ENCODE peak calls at places on chromosomes 1 and 21, in four cellular contexts. D is Panc1, O is K562, X is HCT116. S is an unnamed sample.

GRCh38 chr1:21331752-21332480 is 41.7 kb upstream of the ECE1 start:
- DNase-seq in D (no peak), X (no peak), O (no peak), S (no peak)

GRCh38 chr1:168469690-168470089 is 74.1 kb downstream of the XCL2 start:
- DNase-seq in D (no peak), O (peak; percentile 60), X (peak; percentile 56), S (no peak)

GRCh38 chr21:44969965-44970755 is 30.3 kb downstream of the SLX9 start:
- DNase-seq in O (no peak), D (no peak), X (no peak), S (no peak)

GRCh38 chr1:234755449-234755863 is 145.5 kb upstream of the IRF2BP2 start:
- DNase-seq in X (no peak), D (no peak), O (peak; percentile 27), S (no peak)

GRCh38 chr1:47848985-47849610 is 148.1 kb downstream of the TRABD2B start:
- DNase-seq in X (no peak), D (no peak), O (no peak), S (no peak)

GRCh38 chr1:54745864-54746263 is 18.5 kb downstream of the PARS2 start:
- DNase-seq in O (no peak), X (no peak), D (no peak), S (no peak)

GRCh38 chr1:183925947-183926346 is 111.6 kb downstream of the COLGALT2 start:
- DNase-seq in X (no peak), D (no peak), O (no peak), S (no peak)

GRCh38 chr1:224541901-224542610 is 74.1 kb upstream of the CNIH3 start:
- DNase-seq in D (no peak), O (no peak), X (no peak), S (no peak)

GRCh38 chr21:32317726-32318125 is 19.1 kb downstream of the MRAP start:
- DNase-seq in D (no peak), O (no peak), X (no peak), S (no peak)

GRCh38 chr1:155776414-155776813 is 80.6 kb downstream of the GON4L start:
- DNase-seq in O (no peak), D (no peak), X (no peak), S (no peak)

GRCh38 chr21:46035809-46036695 is 54.5 kb downstream of the COL6A1 start:
- DNase-seq in X (no peak), D (no peak), O (peak; percentile 7), S (no peak)

GRCh38 chr21:15735409-15735808 is 5.6 kb downstream of the USP25 start:
- DNase-seq in X (no peak), O (no peak), D (no peak), S (no peak)

GRCh38 chr21:17590443-17590842 is 22.3 kb downstream of the BTG3 start:
- DNase-seq in X (no peak), O (no peak), D (no peak), S (no peak)

GRCh38 chr1:195376190-195376589 is 1232.0 kb downstream of the KCNT2 start:
- DNase-seq in X (peak; percentile 1), D (no peak), O (no peak), S (peak; percentile 0)

GRCh38 chr1:53143527-53143926 is 1.1 kb upstream of the SLC1A7 start:
- DNase-seq in X (no peak), D (no peak), O (no peak), S (no peak)

GRCh38 chr1:1926886-1927660 is 8.0 kb upstream of the TMEM52 start:
- DNase-seq in O (no peak), D (no peak), X (no peak), S (no peak)

GRCh38 chr1:151199860-151200581 is 1.7 kb downstream of the PIP5K1A start:
- DNase-seq in X (no peak), D (no peak), O (peak; percentile 22), S (peak; percentile 31)

GRCh38 chr1:27517907-27518718 is 28.1 kb upstream of the WASF2 start:
- DNase-seq in O (peak; percentile 70), X (no peak), D (no peak), S (no peak)

GRCh38 chr1:176536588-176536987 is 73.6 kb downstream of the PAPPA2 start:
- DNase-seq in X (no peak), O (no peak), D (no peak), S (no peak)

GRCh38 chr1:27601771-27602509 is 2.0 kb downstream of the AHDC1 start:
- DNase-seq in D (no peak), O (no peak), X (no peak), S (no peak)

GRCh38 chr1:196607940-196608339 is 300 bp downstream of the KCNT2 start:
- DNase-seq in O (no peak), D (no peak), X (no peak), S (no peak)

GRCh38 chr1:112625696-112626095 is 6.1 kb downstream of the CAPZA1 start:
- DNase-seq in D (no peak), O (peak; percentile 35), X (no peak), S (no peak)

GRCh38 chr1:15178571-15179484 is 25.3 kb downstream of the TMEM51 start:
- DNase-seq in X (peak; percentile 93), O (no peak), D (peak; percentile 90), S (no peak)

GRCh38 chr1:44970317-44970716 is 16.1 kb downstream of the EIF2B3 start:
- DNase-seq in X (no peak), D (no peak), O (no peak), S (no peak)

GRCh38 chr1:35439626-35440025 is 117.6 kb downstream of the KIAA0319L start:
- DNase-seq in D (no peak), X (no peak), O (no peak), S (no peak)

GRCh38 chr21:24514081-24514733 is 1093.1 kb downstream of the MRPL39 start:
- DNase-seq in X (no peak), D (peak; percentile 1), O (no peak), S (no peak)

GRCh38 chr1:229479660-229480399 is 28.3 kb downstream of the NUP133 start:
- DNase-seq in X (no peak), O (no peak), D (no peak), S (no peak)

GRCh38 chr21:43278359-43278758 is 109.6 kb downstream of the CRYAA start:
- DNase-seq in X (no peak), O (no peak), D (no peak), S (no peak)

GRCh38 chr1:240946926-240947325 is 335.0 kb upstream of the GREM2 start:
- DNase-seq in X (no peak), D (no peak), O (peak; percentile 22), S (peak; percentile 16)

GRCh38 chr21:34078915-34079314 is 5.5 kb downstream of the MRPS6 start:
- DNase-seq in D (no peak), X (no peak), O (no peak), S (no peak)

GRCh38 chr1:31405578-31406245 is 7.3 kb upstream of the SERINC2 start:
- DNase-seq in D (no peak), O (no peak), X (no peak), S (no peak)
- TF ChIP-seq TCF7L2 in D (no peak), O (no peak), X (no peak), S (no peak)

DNA sequence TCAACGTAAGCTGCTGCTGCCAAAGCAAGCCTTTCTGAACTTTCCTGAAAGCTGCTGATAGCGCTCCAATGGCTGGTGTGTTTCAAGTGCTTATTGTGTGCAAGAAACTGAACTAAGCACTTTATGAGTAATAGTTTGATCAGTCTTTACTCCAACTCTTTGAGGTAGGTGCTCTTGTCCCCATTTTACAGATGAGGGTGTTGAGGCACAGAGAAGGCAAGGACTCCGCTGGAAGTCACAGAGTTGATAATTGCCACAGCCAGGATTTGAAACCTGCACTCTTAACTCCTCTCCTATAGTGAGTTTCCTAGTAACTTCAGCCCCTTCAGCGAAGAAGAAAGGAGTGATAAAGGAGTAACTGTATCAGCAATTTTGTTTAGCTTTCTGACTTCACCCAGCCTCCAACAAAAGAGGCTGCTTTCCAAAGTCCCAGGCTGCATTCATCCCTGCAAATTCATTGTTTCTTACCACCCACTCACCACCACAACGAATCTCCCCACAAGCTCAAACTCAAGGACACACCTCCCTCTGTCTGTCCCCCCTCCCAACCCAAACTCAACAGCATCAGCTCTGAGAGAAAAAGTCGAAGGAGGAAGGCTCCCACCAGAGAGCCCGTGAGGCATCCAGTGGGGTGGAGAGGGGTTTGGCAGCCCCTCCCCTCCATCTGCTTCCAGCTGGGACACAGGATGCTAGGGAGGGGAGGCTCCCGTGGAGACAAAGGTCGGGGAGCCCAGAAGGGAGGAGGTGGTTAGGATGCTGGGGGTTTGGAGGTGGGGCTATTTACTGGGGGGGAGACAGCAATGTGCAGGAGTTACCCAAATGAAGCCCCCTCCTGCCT is 139.6 kb downstream of the NAV1 start:
- DNase-seq in X (no peak), O (no peak), D (no peak), S (no peak)
- TF ChIP-seq TCF7L2 in X (no peak), O (no peak), D (no peak), S (no peak)

GRCh38 chr1:207355513-207356295 is 34.2 kb downstream of the CD55 start:
- DNase-seq in X (no peak), O (no peak), D (no peak), S (no peak)

GRCh38 chr1:207355060-207355459 is 33.6 kb downstream of the CD55 start:
- DNase-seq in O (no peak), X (no peak), D (no peak), S (no peak)

GRCh38 chr1:207352560-207352959 is 31.1 kb downstream of the CD55 start:
- DNase-seq in O (no peak), D (no peak), X (no peak), S (no peak)
- TF ChIP-seq TCF7L2 in O (no peak), D (no peak), X (no peak), S (no peak)

GRCh38 chr1:177978530-177978929 is 8.7 kb upstream of the SEC16B start:
- DNase-seq in D (no peak), X (no peak), O (no peak), S (no peak)

GRCh38 chr1:177983824-177984528 is 14.1 kb upstream of the SEC16B start:
- DNase-seq in D (no peak), O (no peak), X (no peak), S (peak; percentile 7)

GRCh38 chr1:177983087-177983823 is 13.4 kb upstream of the SEC16B start:
- DNase-seq in X (no peak), D (no peak), O (no peak), S (no peak)

GRCh38 chr1:177979272-177979671 is 9.4 kb upstream of the SEC16B start:
- DNase-seq in O (no peak), X (no peak), D (no peak), S (no peak)

GRCh38 chr1:177981186-177981585 is 11.3 kb upstream of the SEC16B start:
- DNase-seq in X (no peak), D (no peak), O (no peak), S (no peak)
- TF ChIP-seq TCF7L2 in X (no peak), D (no peak), O (no peak), S (no peak)

S was measured in HepG2.